ENCODE peak calls at places on chromosomes 13 and 19, in nine cellular contexts. One of them, this sample, is unnamed.

GRCh38 chr19:56139847-56140582 is 1.1 kb upstream of the ZNF444 start:
- DNase-seq in body of pancreas: peak; percentile 35
- DNase-seq in bronchial epithelial cell: no peak
- DNase-seq in fibroblast of lung: no peak
- DNase-seq in thoracic aorta: no peak
- DNase-seq in astrocyte of the cerebellum: no peak
- DNase-seq in uterus: no peak
- DNase-seq in ovary: no peak
- DNase-seq in GM06990: no peak
- DNase-seq in this sample: no peak

GRCh38 chr19:4580021-4580901 is 20.8 kb upstream of the SEMA6B start:
- DNase-seq in body of pancreas: no peak
- DNase-seq in bronchial epithelial cell: no peak
- DNase-seq in fibroblast of lung: no peak
- DNase-seq in thoracic aorta: no peak
- DNase-seq in astrocyte of the cerebellum: no peak
- DNase-seq in uterus: no peak
- DNase-seq in ovary: no peak
- DNase-seq in GM06990: no peak
- DNase-seq in this sample: no peak

GRCh38 chr19:19997656-19998268 is 41.5 kb downstream of the ZNF682 start:
- DNase-seq in body of pancreas: peak; percentile 79
- DNase-seq in bronchial epithelial cell: no peak
- DNase-seq in fibroblast of lung: no peak
- DNase-seq in thoracic aorta: no peak
- DNase-seq in astrocyte of the cerebellum: no peak
- DNase-seq in uterus: no peak
- DNase-seq in ovary: no peak
- DNase-seq in GM06990: no peak
- DNase-seq in this sample: no peak

GRCh38 chr19:51014242-51014641 is 5.3 kb downstream of the KLK10 start:
- DNase-seq in body of pancreas: no peak
- DNase-seq in bronchial epithelial cell: no peak
- DNase-seq in fibroblast of lung: no peak
- DNase-seq in thoracic aorta: no peak
- DNase-seq in astrocyte of the cerebellum: no peak
- DNase-seq in uterus: no peak
- DNase-seq in ovary: no peak
- DNase-seq in GM06990: no peak
- DNase-seq in this sample: no peak

GRCh38 chr19:14648506-14648905 is 26.1 kb downstream of the ADGRE3 start:
- DNase-seq in body of pancreas: no peak
- DNase-seq in bronchial epithelial cell: no peak
- DNase-seq in fibroblast of lung: no peak
- DNase-seq in thoracic aorta: no peak
- DNase-seq in astrocyte of the cerebellum: no peak
- DNase-seq in uterus: no peak
- DNase-seq in ovary: no peak
- DNase-seq in GM06990: no peak
- DNase-seq in this sample: no peak

GRCh38 chr13:35733832-35734231 is 257.3 kb upstream of the MAB21L1 start:
- DNase-seq in body of pancreas: no peak
- DNase-seq in bronchial epithelial cell: no peak
- DNase-seq in fibroblast of lung: no peak
- DNase-seq in thoracic aorta: no peak
- DNase-seq in astrocyte of the cerebellum: no peak
- DNase-seq in uterus: no peak
- DNase-seq in ovary: no peak
- DNase-seq in GM06990: no peak
- DNase-seq in this sample: no peak

GRCh38 chr13:47094734-47095434 is 198.0 kb upstream of the HTR2A start:
- DNase-seq in body of pancreas: no peak
- DNase-seq in bronchial epithelial cell: no peak
- DNase-seq in fibroblast of lung: no peak
- DNase-seq in thoracic aorta: no peak
- DNase-seq in astrocyte of the cerebellum: no peak
- DNase-seq in uterus: no peak
- DNase-seq in ovary: no peak
- DNase-seq in GM06990: peak; percentile 14
- DNase-seq in this sample: no peak

GRCh38 chr19:2509096-2509495 is 33.2 kb downstream of the GADD45B start:
- DNase-seq in body of pancreas: no peak
- DNase-seq in bronchial epithelial cell: no peak
- DNase-seq in fibroblast of lung: no peak
- DNase-seq in thoracic aorta: no peak
- DNase-seq in astrocyte of the cerebellum: no peak
- DNase-seq in uterus: no peak
- DNase-seq in ovary: no peak
- DNase-seq in GM06990: no peak
- DNase-seq in this sample: no peak

GRCh38 chr19:15991602-15992001 is 42.8 kb downstream of the OR10H4 start:
- DNase-seq in body of pancreas: no peak
- DNase-seq in bronchial epithelial cell: no peak
- DNase-seq in fibroblast of lung: no peak
- DNase-seq in thoracic aorta: no peak
- DNase-seq in astrocyte of the cerebellum: no peak
- DNase-seq in uterus: no peak
- DNase-seq in ovary: no peak
- DNase-seq in GM06990: no peak
- DNase-seq in this sample: no peak

GRCh38 chr13:113666324-113666660 is 727 bp upstream of the GRK1 start:
- DNase-seq in body of pancreas: peak; percentile 20
- DNase-seq in bronchial epithelial cell: no peak
- DNase-seq in fibroblast of lung: no peak
- DNase-seq in thoracic aorta: no peak
- DNase-seq in astrocyte of the cerebellum: no peak
- DNase-seq in uterus: peak; percentile 8
- DNase-seq in ovary: no peak
- DNase-seq in GM06990: no peak
- DNase-seq in this sample: no peak

GRCh38 chr19:49862411-49863253 is 4.7 kb downstream of the PNKP start:
- DNase-seq in body of pancreas: no peak
- DNase-seq in bronchial epithelial cell: no peak
- DNase-seq in fibroblast of lung: no peak
- DNase-seq in thoracic aorta: no peak
- DNase-seq in astrocyte of the cerebellum: no peak
- DNase-seq in uterus: peak; percentile 18
- DNase-seq in ovary: peak; percentile 54
- DNase-seq in GM06990: no peak
- DNase-seq in this sample: no peak

GRCh38 chr13:77516342-77516789 is 19.1 kb upstream of the SCEL start:
- DNase-seq in body of pancreas: no peak
- DNase-seq in bronchial epithelial cell: peak; percentile 91
- DNase-seq in fibroblast of lung: peak; percentile 75
- DNase-seq in thoracic aorta: no peak
- DNase-seq in astrocyte of the cerebellum: no peak
- DNase-seq in uterus: no peak
- DNase-seq in ovary: no peak
- DNase-seq in GM06990: peak; percentile 18
- DNase-seq in this sample: no peak

GRCh38 chr13:104008075-104008474 is 941.9 kb upstream of the SLC10A2 start:
- DNase-seq in body of pancreas: no peak
- DNase-seq in bronchial epithelial cell: no peak
- DNase-seq in fibroblast of lung: no peak
- DNase-seq in thoracic aorta: no peak
- DNase-seq in astrocyte of the cerebellum: no peak
- DNase-seq in uterus: no peak
- DNase-seq in ovary: no peak
- DNase-seq in GM06990: no peak
- DNase-seq in this sample: no peak

GRCh38 chr19:24127601-24128000 is 40.6 kb downstream of the ZNF254 start:
- DNase-seq in body of pancreas: no peak
- DNase-seq in bronchial epithelial cell: no peak
- DNase-seq in fibroblast of lung: no peak
- DNase-seq in thoracic aorta: no peak
- DNase-seq in astrocyte of the cerebellum: no peak
- DNase-seq in uterus: no peak
- DNase-seq in ovary: no peak
- DNase-seq in GM06990: no peak
- DNase-seq in this sample: no peak
- H3K4me3 ChIP-seq in body of pancreas: no peak overlapping the region
- H3K4me3 ChIP-seq in bronchial epithelial cell: no peak overlapping the region
- H3K4me3 ChIP-seq in fibroblast of lung: no peak overlapping the region
- H3K4me3 ChIP-seq in thoracic aorta: peak overlapping the region; percentile 0
- H3K4me3 ChIP-seq in astrocyte of the cerebellum: no peak overlapping the region
- H3K4me3 ChIP-seq in uterus: no peak overlapping the region
- H3K4me3 ChIP-seq in ovary: no peak overlapping the region
- H3K4me3 ChIP-seq in GM06990: no peak overlapping the region
- H3K4me3 ChIP-seq in this sample: no peak overlapping the region

GRCh38 chr19:31338069-31338767 is 11.0 kb downstream of the TSHZ3 start:
- DNase-seq in body of pancreas: peak; percentile 38
- DNase-seq in bronchial epithelial cell: no peak
- DNase-seq in fibroblast of lung: peak; percentile 60
- DNase-seq in thoracic aorta: no peak
- DNase-seq in astrocyte of the cerebellum: no peak
- DNase-seq in uterus: peak; percentile 77
- DNase-seq in ovary: peak; percentile 85
- DNase-seq in GM06990: no peak
- DNase-seq in this sample: no peak
- TF ChIP-seq CTCF in body of pancreas: peak; percentile 20
- TF ChIP-seq CTCF in bronchial epithelial cell: peak; percentile 65
- TF ChIP-seq CTCF in fibroblast of lung: peak; percentile 72
- TF ChIP-seq CTCF in thoracic aorta: peak; percentile 61
- TF ChIP-seq CTCF in astrocyte of the cerebellum: peak; percentile 79
- TF ChIP-seq CTCF in uterus: peak; percentile 46
- TF ChIP-seq CTCF in ovary: peak; percentile 68
- TF ChIP-seq CTCF in GM06990: no peak
- TF ChIP-seq CTCF in this sample: peak; percentile 85

GRCh38 chr19:17848598-17849292 is 963 bp upstream of the JAK3 start:
- DNase-seq in body of pancreas: no peak
- DNase-seq in bronchial epithelial cell: no peak
- DNase-seq in fibroblast of lung: no peak
- DNase-seq in thoracic aorta: no peak
- DNase-seq in astrocyte of the cerebellum: no peak
- DNase-seq in uterus: no peak
- DNase-seq in ovary: no peak
- DNase-seq in GM06990: no peak
- DNase-seq in this sample: no peak

GRCh38 chr19:17843908-17844490 is 3.8 kb downstream of the JAK3 start:
- DNase-seq in body of pancreas: no peak
- DNase-seq in bronchial epithelial cell: no peak
- DNase-seq in fibroblast of lung: no peak
- DNase-seq in thoracic aorta: no peak
- DNase-seq in astrocyte of the cerebellum: no peak
- DNase-seq in uterus: no peak
- DNase-seq in ovary: no peak
- DNase-seq in GM06990: no peak
- DNase-seq in this sample: no peak

GRCh38 chr19:17846146-17846545 is 1.6 kb downstream of the JAK3 start:
- DNase-seq in body of pancreas: no peak
- DNase-seq in bronchial epithelial cell: no peak
- DNase-seq in fibroblast of lung: no peak
- DNase-seq in thoracic aorta: no peak
- DNase-seq in astrocyte of the cerebellum: no peak
- DNase-seq in uterus: no peak
- DNase-seq in ovary: no peak
- DNase-seq in GM06990: no peak
- DNase-seq in this sample: no peak

GRCh38 chr19:17843428-17843827 is 4.4 kb downstream of the JAK3 start:
- DNase-seq in body of pancreas: no peak
- DNase-seq in bronchial epithelial cell: no peak
- DNase-seq in fibroblast of lung: no peak
- DNase-seq in thoracic aorta: no peak
- DNase-seq in astrocyte of the cerebellum: no peak
- DNase-seq in uterus: no peak
- DNase-seq in ovary: no peak
- DNase-seq in GM06990: no peak
- DNase-seq in this sample: no peak

DNA sequence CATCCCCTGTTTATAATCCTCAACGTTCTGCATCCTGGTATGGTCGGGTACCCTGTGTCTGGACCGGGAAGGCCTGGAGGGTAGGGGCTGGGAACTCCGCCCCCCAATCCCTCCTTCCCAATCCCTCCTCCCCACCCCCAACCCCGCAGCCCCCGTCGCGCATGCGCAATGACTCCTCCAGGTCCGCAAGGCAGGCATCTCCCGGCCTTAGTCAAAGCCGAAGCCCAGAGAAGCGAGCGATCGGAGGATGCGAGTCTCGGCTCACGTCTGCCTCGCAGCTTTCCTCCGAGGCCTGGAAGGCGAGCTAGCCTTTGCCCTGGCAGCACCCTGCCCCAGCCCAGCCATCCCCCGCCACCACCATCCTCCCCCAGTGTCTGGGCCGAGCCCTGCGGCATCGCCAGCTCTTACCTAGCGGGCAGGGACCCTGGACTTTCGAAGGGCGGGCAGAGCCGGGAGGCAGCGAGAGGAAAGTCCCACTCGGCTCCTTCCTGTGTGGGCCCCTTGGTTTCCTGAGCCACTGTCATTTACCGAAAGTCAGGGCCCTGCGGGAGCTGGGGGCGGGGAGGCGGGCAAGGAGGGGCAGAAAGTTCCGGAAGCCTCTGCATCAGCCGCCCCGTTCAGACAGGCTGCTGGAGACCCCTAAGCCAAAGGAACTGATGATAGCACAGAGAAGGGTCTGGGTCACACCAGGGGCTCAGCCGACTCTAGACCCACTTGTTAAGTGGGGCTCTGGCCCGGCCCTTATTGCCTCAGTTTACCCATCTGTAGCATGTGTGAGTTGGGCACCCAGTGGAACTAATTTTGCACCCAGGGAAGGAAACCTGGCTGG is at the start of gene JAK3:
- DNase-seq in body of pancreas: peak; percentile 29
- DNase-seq in bronchial epithelial cell: peak; percentile 33
- DNase-seq in fibroblast of lung: peak; percentile 52
- DNase-seq in thoracic aorta: no peak
- DNase-seq in astrocyte of the cerebellum: no peak
- DNase-seq in uterus: no peak
- DNase-seq in ovary: peak; percentile 90
- DNase-seq in GM06990: peak; percentile 88
- DNase-seq in this sample: no peak
- H3K4me3 ChIP-seq in body of pancreas: no peak within 1 kb of the TSS
- H3K4me3 ChIP-seq in bronchial epithelial cell: peak within 1 kb of the TSS; percentile 29
- H3K4me3 ChIP-seq in fibroblast of lung: peak within 1 kb of the TSS; percentile 46
- H3K4me3 ChIP-seq in thoracic aorta: peak within 1 kb of the TSS; percentile 72
- H3K4me3 ChIP-seq in astrocyte of the cerebellum: peak within 1 kb of the TSS; percentile 22
- H3K4me3 ChIP-seq in uterus: peak within 1 kb of the TSS; percentile 7
- H3K4me3 ChIP-seq in ovary: peak within 1 kb of the TSS; percentile 25
- H3K4me3 ChIP-seq in GM06990: peak within 1 kb of the TSS; percentile 69
- H3K4me3 ChIP-seq in this sample: peak within 1 kb of the TSS; percentile 45

DNA sequence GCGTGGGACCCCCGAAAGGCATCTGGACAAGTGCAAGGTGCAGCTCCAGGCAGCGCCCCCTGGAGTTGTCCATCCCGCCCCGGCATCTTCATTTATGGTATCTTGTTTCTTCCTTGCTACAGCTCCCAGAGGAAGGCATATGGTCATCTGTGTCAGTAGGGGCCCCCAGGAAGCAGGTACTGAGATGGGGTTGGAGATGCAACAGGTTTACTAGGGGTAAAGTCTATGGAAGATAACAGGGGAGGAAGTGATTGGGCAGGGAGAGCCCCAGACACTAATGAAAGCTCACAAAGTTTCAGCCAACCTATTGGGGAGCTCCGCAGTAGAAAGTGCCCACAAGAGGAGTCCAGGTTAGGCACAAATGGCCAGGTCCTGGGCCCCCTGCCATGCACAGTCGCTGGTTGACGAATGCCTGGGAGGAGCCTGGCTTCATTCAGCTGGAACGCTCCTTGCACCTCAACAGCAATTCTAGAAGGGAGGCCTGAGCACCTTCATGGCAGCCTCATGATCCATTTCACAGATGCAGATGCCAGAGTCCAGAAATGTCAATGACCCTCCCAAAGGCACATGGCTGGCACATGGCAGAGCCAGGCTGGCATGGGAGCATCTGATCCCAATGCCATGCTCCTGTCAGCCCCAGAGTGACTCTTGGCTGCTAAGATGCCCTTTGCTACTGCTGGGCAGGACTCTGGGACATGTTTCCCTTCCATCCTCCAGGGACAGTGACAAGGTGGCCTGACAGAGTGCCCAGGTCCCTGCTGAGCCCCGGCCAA is 23.8 kb upstream of the PEPD start:
- DNase-seq in body of pancreas: no peak
- DNase-seq in bronchial epithelial cell: no peak
- DNase-seq in fibroblast of lung: no peak
- DNase-seq in thoracic aorta: no peak
- DNase-seq in astrocyte of the cerebellum: no peak
- DNase-seq in uterus: no peak
- DNase-seq in ovary: no peak
- DNase-seq in GM06990: no peak
- DNase-seq in this sample: no peak
- TF ChIP-seq CTCF in body of pancreas: no peak
- TF ChIP-seq CTCF in bronchial epithelial cell: no peak
- TF ChIP-seq CTCF in fibroblast of lung: no peak
- TF ChIP-seq CTCF in thoracic aorta: no peak
- TF ChIP-seq CTCF in astrocyte of the cerebellum: no peak
- TF ChIP-seq CTCF in uterus: no peak
- TF ChIP-seq CTCF in ovary: no peak
- TF ChIP-seq CTCF in GM06990: no peak
- TF ChIP-seq CTCF in this sample: no peak